ENCODE peak calls at places on chromosomes 5 and 9, in five cellular contexts. I is ovary; T is tibial artery; Z is stomach; K is CD8-positive, alpha-beta T cell. G is an unnamed sample.

GRCh38 chr9:25678147-25678666 is at the start of gene TUSC1:
- DNase-seq in I (peak; percentile 90), T (peak; percentile 94), Z (peak; percentile 75), K (no peak), G (no peak)

GRCh38 chr5:57836331-57836730 is 353.7 kb upstream of the ACTBL2 start:
- DNase-seq in I (no peak), T (no peak), Z (no peak), K (no peak), G (no peak)

GRCh38 chr5:55636177-55636576 is 75.9 kb downstream of the SLC38A9 start:
- DNase-seq in I (no peak), T (no peak), Z (no peak), K (no peak), G (no peak)

GRCh38 chr5:40676643-40677333 is 2.9 kb upstream of the PTGER4 start:
- DNase-seq in I (no peak), T (no peak), Z (no peak), K (no peak), G (no peak)

GRCh38 chr5:124948062-124948753 is 201.8 kb upstream of the ZNF608 start:
- DNase-seq in I (no peak), T (no peak), Z (peak; percentile 32), K (no peak), G (no peak)

GRCh38 chr5:91225848-91226686 is 157.1 kb downstream of the ARRDC3 start:
- DNase-seq in I (no peak), T (no peak), Z (peak; percentile 64), K (peak; percentile 70), G (peak; percentile 48)

GRCh38 chr5:83777856-83778255 is 57.2 kb upstream of the HAPLN1 start:
- DNase-seq in I (no peak), T (no peak), Z (no peak), K (no peak), G (no peak)

GRCh38 chr5:152072076-152072475 is 147.4 kb upstream of the GLRA1 start:
- DNase-seq in I (no peak), T (no peak), Z (no peak), K (no peak), G (no peak)

GRCh38 chr5:144072518-144072927 is 97.9 kb downstream of the YIPF5 start:
- DNase-seq in I (no peak), T (no peak), Z (no peak), K (no peak), G (no peak)

GRCh38 chr5:132751444-132751843 is 4.2 kb downstream of the CCNI2 start:
- DNase-seq in I (no peak), T (no peak), Z (no peak), K (no peak), G (no peak)

GRCh38 chr5:56620903-56621680 is 194.3 kb upstream of the MAP3K1 start:
- DNase-seq in I (no peak), T (no peak), Z (no peak), K (no peak), G (no peak)

GRCh38 chr9:81108821-81109220 is 580.5 kb downstream of the TLE1 start:
- DNase-seq in I (no peak), T (no peak), Z (no peak), K (no peak), G (no peak)

GRCh38 chr9:89738137-89738932 is 133.5 kb downstream of the GADD45G start:
- DNase-seq in I (no peak), T (no peak), Z (no peak), K (no peak), G (no peak)

GRCh38 chr5:124399426-124399961 is 346.9 kb downstream of the ZNF608 start:
- DNase-seq in I (no peak), T (no peak), Z (no peak), K (no peak), G (no peak)

GRCh38 chr9:111895996-111896941 is at the start of gene UGCG:
- DNase-seq in I (peak; percentile 87), T (peak; percentile 92), Z (peak; percentile 92), K (peak; percentile 84), G (peak; percentile 85)

GRCh38 chr9:22035591-22036011 is 26.5 kb upstream of the CDKN2B start:
- DNase-seq in I (no peak), T (no peak), Z (no peak), K (no peak), G (no peak)

GRCh38 chr5:39149966-39150365 is 69.4 kb downstream of the FYB1 start:
- DNase-seq in I (no peak), T (no peak), Z (no peak), K (no peak), G (no peak)

GRCh38 chr9:132894857-132895846 is 16.5 kb downstream of the SPACA9 start:
- DNase-seq in I (no peak), T (no peak), Z (no peak), K (no peak), G (no peak)

GRCh38 chr9:95505676-95506437 is 10.9 kb downstream of the PTCH1 start:
- DNase-seq in I (peak; percentile 76), T (peak; percentile 71), Z (peak; percentile 59), K (peak; percentile 39), G (no peak)

GRCh38 chr9:98837516-98837915 is 30.0 kb downstream of the GALNT12 start:
- DNase-seq in I (no peak), T (no peak), Z (no peak), K (no peak), G (no peak)
- H3K9me3 ChIP-seq in I (no peaks in the 10 kb centered on the region), T (no peaks in the 10 kb centered on the region), Z (no peaks in the 10 kb centered on the region), K (no peaks in the 10 kb centered on the region), G (no peaks in the 10 kb centered on the region)

DNA sequence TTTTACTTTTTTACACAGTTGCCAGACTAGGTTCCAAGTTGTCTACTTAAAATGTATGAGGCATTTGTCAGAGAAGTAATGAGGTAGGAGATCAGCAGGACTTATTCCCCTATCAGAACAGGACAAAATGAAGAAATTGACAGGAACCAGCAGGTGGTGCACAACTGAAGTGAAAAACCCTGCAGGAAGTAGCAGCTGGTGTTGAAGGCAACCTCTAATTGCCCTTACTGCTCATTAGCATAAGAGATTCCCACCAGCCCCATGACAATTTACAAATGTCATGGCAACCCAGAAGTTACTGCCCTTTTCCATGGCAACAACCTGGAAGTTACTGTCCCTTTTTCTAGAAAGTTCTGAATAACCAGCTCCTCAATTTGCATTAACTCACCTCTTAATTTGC is 5.4 kb downstream of the PCDHB15 start:
- DNase-seq in I (no peak), T (no peak), Z (no peak), K (no peak), G (no peak)
- H3K9me3 ChIP-seq in I (peaks cover 28% of the 10 kb centered on the region), T (peaks cover 95% of the 10 kb centered on the region), Z (peaks cover 97% of the 10 kb centered on the region), K (peaks cover 7% of the 10 kb centered on the region), G (peaks cover 32% of the 10 kb centered on the region)

GRCh38 chr9:129514891-129515290 is 106.0 kb downstream of the C9orf50 start:
- DNase-seq in I (no peak), T (no peak), Z (no peak), K (no peak), G (no peak)

GRCh38 chr9:129517006-129517405 is 103.9 kb downstream of the C9orf50 start:
- DNase-seq in I (no peak), T (no peak), Z (no peak), K (no peak), G (no peak)

GRCh38 chr9:129513282-129513681 is 107.6 kb downstream of the C9orf50 start:
- DNase-seq in I (no peak), T (no peak), Z (no peak), K (no peak), G (no peak)

GRCh38 chr9:129513856-129514496 is 106.9 kb downstream of the C9orf50 start:
- DNase-seq in I (no peak), T (no peak), Z (no peak), K (no peak), G (no peak)

GRCh38 chr9:129514497-129514867 is 106.4 kb downstream of the C9orf50 start:
- DNase-seq in I (no peak), T (no peak), Z (no peak), K (no peak), G (no peak)
- H3K9me3 ChIP-seq in I (peaks cover 3% of the 10 kb centered on the region), T (peaks cover 21% of the 10 kb centered on the region), Z (peaks cover 12% of the 10 kb centered on the region), K (peaks cover 4% of the 10 kb centered on the region), G (no peaks in the 10 kb centered on the region)

DNA sequence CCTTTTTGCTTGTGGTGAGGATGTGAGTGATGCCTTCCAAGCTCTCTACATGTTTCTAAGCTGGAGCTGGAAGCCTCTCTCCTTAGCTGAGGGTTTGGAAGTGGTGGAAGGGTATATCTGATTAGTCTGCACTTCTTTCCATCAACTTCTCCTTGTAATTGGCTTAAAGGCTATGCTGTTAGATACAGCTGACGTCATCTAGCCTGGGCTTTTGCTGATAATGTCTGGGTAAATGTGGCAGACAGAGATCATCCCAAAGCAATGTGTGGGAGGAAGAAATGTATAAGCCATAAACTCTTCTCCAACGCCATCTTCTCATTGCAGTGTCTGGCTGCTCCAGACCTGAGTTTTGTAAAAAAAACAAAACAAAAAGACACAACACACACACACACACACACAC is 29.3 kb downstream of the ZNF354C start:
- DNase-seq in I (no peak), T (no peak), Z (no peak), K (no peak), G (no peak)
- H3K9me3 ChIP-seq in I (peaks cover 18% of the 10 kb centered on the region), T (peaks cover 76% of the 10 kb centered on the region), Z (peaks cover 84% of the 10 kb centered on the region), K (peaks cover 39% of the 10 kb centered on the region), G (peaks cover 7% of the 10 kb centered on the region)

DNA sequence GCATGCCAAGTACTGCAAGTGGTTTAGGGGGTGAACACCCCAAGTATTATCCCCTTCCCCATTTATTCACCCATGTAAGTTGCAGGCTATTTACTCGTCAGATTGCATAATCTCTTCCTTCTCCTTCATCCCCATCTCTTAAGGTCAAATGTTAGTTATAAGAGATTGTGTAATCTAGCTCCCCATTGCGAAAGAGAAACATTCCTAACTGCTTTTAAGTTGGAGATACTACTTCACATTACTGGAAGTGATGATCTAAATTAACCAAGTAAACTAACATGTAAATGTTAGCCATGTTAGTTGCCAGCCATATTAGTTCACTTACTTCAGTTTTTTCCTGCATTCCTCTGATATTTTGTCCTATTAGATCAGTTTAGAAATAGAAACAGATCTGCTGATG is 262.3 kb downstream of the TAF11L14 start:
- DNase-seq in I (no peak), T (no peak), Z (no peak), K (no peak), G (no peak)
- H3K9me3 ChIP-seq in I (no peaks in the 10 kb centered on the region), T (no peaks in the 10 kb centered on the region), Z (no peaks in the 10 kb centered on the region), K (no peaks in the 10 kb centered on the region), G (no peaks in the 10 kb centered on the region)

DNA sequence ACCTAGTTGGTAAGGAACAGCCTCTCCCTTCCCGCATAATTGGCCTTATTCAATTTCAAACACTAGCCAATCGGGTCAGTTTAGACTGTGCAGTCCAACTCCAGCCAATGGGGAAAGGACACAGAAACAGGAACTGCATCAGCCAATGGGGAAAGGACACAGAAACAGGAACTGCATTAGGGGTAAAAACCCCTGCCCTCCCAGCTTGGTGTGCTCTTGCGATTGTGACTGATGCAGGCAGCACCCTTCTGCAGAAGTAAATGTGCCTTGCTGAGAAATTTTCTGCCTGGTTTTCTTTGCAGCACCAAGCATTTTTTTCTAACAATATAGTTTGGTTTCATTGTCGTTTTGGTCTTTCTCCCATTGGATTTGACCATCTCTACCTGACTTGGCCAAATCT is 8.6 kb upstream of the GLT6D1 start:
- DNase-seq in I (no peak), T (no peak), Z (no peak), K (no peak), G (no peak)
- H3K9me3 ChIP-seq in I (peaks cover 3% of the 10 kb centered on the region), T (peaks cover 33% of the 10 kb centered on the region), Z (peaks cover 51% of the 10 kb centered on the region), K (peaks cover 20% of the 10 kb centered on the region), G (peaks cover 13% of the 10 kb centered on the region)

DNA sequence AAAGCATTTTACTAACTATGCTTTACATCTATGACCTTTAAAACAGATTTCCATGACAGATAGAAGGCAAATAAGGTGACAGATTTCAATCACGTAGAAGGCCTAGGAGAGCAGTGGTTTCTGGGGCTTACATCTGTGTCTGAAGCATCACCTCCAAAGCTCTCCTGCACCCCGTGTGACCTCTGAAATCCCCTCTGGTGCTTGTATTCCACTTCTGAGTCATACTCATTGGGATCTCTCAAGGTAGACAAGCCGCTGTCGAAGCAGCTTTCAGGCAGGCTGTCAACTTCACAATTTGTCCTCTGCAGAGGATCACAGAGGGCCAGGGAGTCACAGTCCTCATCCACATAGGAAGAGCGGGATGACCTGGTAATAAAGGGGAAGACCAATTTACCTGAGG is 62.2 kb downstream of the RASEF start:
- DNase-seq in I (no peak), T (no peak), Z (no peak), K (no peak), G (no peak)
- H3K9me3 ChIP-seq in I (no peaks in the 10 kb centered on the region), T (no peaks in the 10 kb centered on the region), Z (no peaks in the 10 kb centered on the region), K (no peaks in the 10 kb centered on the region), G (no peaks in the 10 kb centered on the region)